ENCODE peak calls at places on chromosomes 5 and 9, in five cellular contexts. D is fibroblast of the aortic adventitia, A is breast epithelium, M is IMR-90, J is GM10248. L is an unnamed sample.

GRCh38 chr5:68252678-68253520 is 37.3 kb downstream of the PIK3R1 start:
- DNase-seq in D (peak), A (no peak), J (peak), M (peak), L (peak)

GRCh38 chr9:88590558-88591146 is 55.7 kb downstream of the NXNL2 start:
- DNase-seq in D (no peak), M (no peak), A (no peak), J (no peak), L (no peak)

GRCh38 chr9:134165357-134166315 is 1.3 kb upstream of the RNU6ATAC start:
- DNase-seq in A (peak), J (no peak), M (peak), D (peak), L (no peak)

GRCh38 chr5:113221294-113222176 is 213.3 kb downstream of the TSSK1B start:
- DNase-seq in J (no peak), A (no peak), D (peak), M (peak), L (no peak)

GRCh38 chr5:140868721-140869554 is at the start of gene PCDHA11:
- DNase-seq in J (no peak), D (no peak), A (no peak), M (no peak), L (no peak)

GRCh38 chr5:439636-440035 is 3.3 kb upstream of the EXOC3 start:
- DNase-seq in D (no peak), M (no peak), J (no peak), A (no peak), L (no peak)

GRCh38 chr5:144131256-144131655 is 39.2 kb downstream of the YIPF5 start:
- DNase-seq in J (no peak), A (no peak), D (no peak), M (no peak), L (no peak)

GRCh38 chr5:38023353-38023752 is 183.5 kb upstream of the GDNF start:
- DNase-seq in D (no peak), A (no peak), M (no peak), J (no peak), L (no peak)

GRCh38 chr9:21965401-21965951 is 28.7 kb downstream of the CDKN2A start:
- DNase-seq in D (peak), M (peak), A (no peak), J (peak), L (peak)

GRCh38 chr5:41334758-41335157 is 121.4 kb upstream of the C6 start:
- DNase-seq in D (peak), A (no peak), M (peak), J (no peak), L (no peak)

GRCh38 chr5:35180046-35180445 is 50.2 kb downstream of the PRLR start:
- DNase-seq in A (no peak), J (no peak), D (no peak), M (no peak), L (no peak)

GRCh38 chr5:179762781-179763176 is 30.2 kb downstream of the MAML1 start:
- DNase-seq in M (peak), D (peak), J (no peak), A (no peak), L (no peak)

GRCh38 chr9:122213589-122214413 is 15.0 kb downstream of the LHX6 start:
- DNase-seq in D (no peak), M (no peak), A (no peak), J (peak), L (peak)

GRCh38 chr5:143400541-143401252 is 2.8 kb downstream of the NR3C1 start:
- DNase-seq in M (peak), A (no peak), D (peak), J (no peak), L (no peak)

GRCh38 chr5:176424181-176424580 is 7.8 kb upstream of the CLTB start:
- DNase-seq in M (no peak), D (peak), A (no peak), J (no peak), L (no peak)

GRCh38 chr9:34253460-34253837 is 74.6 kb downstream of the UBAP1 start:
- DNase-seq in D (peak), A (no peak), M (peak), J (no peak), L (no peak)

GRCh38 chr9:83441390-83441789 is 96.8 kb downstream of the FRMD3 start:
- DNase-seq in J (no peak), A (no peak), M (no peak), D (peak), L (no peak)

GRCh38 chr5:167549763-167550162 is 741.7 kb upstream of the WWC1 start:
- DNase-seq in D (no peak), M (no peak), A (no peak), J (no peak), L (no peak)

GRCh38 chr5:72510610-72511121 is 3.5 kb upstream of the ZNF366 start:
- DNase-seq in D (peak), M (peak), A (peak), J (no peak), L (no peak)

GRCh38 chr5:72503888-72504491 is 3.2 kb downstream of the ZNF366 start:
- DNase-seq in J (no peak), M (peak), D (no peak), A (no peak), L (no peak)

GRCh38 chr9:135889564-135890189 is 17.7 kb downstream of the CAMSAP1 start:
- DNase-seq in M (no peak), J (no peak), D (no peak), A (no peak), L (no peak)

GRCh38 chr9:34343090-34343489 is 13.7 kb downstream of the NUDT2 start:
- DNase-seq in J (no peak), D (peak), A (peak), M (no peak), L (no peak)

GRCh38 chr9:18250051-18250450 is 223.9 kb upstream of the ADAMTSL1 start:
- DNase-seq in M (no peak), A (no peak), J (no peak), D (no peak), L (no peak)

GRCh38 chr9:38423939-38424843 is at the start of gene IGFBPL1:
- DNase-seq in D (no peak), M (no peak), A (no peak), J (peak), L (no peak)
- TF ChIP-seq CTCF in D (no peak), M (no peak), A (no peak), J (no peak), L (no peak)

DNA sequence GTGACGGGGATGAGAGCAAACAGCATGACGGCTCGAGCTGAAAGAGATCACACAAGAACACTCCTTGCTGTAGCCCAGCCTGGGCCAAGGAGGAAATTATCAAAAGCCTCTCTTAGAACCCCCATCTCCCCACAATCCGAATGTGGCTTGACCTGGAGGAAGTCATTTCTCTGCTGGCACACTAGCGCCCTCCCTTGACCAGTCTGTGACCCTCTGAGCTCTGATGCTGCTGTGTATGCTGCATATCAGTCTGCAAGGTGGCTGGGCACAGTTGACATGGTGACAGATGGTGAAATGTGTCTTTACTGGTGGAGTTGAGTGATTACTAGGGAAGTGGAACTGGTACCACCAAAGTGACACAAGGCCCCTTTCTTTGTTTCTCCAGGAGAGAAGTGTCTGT is 3.3 kb downstream of the SLC46A2 start:
- DNase-seq in M (no peak), D (no peak), J (no peak), A (no peak), L (no peak)
- TF ChIP-seq CTCF in M (peak), D (no peak), J (peak), A (no peak), L (no peak)

GRCh38 chr9:2231831-2232230 is 216.7 kb downstream of the SMARCA2 start:
- DNase-seq in D (peak), M (peak), J (no peak), A (no peak), L (no peak)

GRCh38 chr9:2229109-2229733 is 214.1 kb downstream of the SMARCA2 start:
- DNase-seq in M (no peak), J (peak), A (no peak), D (no peak), L (no peak)

GRCh38 chr9:2228641-2229040 is 213.5 kb downstream of the SMARCA2 start:
- DNase-seq in A (no peak), D (no peak), M (no peak), J (no peak), L (no peak)

GRCh38 chr9:2228132-2228531 is 213.0 kb downstream of the SMARCA2 start:
- DNase-seq in J (no peak), D (no peak), A (no peak), M (no peak), L (no peak)

GRCh38 chr9:2230362-2230761 is 215.2 kb downstream of the SMARCA2 start:
- DNase-seq in J (no peak), M (no peak), D (no peak), A (no peak), L (no peak)
- TF ChIP-seq CTCF in J (no peak), M (no peak), D (no peak), A (no peak), L (no peak)

DNA sequence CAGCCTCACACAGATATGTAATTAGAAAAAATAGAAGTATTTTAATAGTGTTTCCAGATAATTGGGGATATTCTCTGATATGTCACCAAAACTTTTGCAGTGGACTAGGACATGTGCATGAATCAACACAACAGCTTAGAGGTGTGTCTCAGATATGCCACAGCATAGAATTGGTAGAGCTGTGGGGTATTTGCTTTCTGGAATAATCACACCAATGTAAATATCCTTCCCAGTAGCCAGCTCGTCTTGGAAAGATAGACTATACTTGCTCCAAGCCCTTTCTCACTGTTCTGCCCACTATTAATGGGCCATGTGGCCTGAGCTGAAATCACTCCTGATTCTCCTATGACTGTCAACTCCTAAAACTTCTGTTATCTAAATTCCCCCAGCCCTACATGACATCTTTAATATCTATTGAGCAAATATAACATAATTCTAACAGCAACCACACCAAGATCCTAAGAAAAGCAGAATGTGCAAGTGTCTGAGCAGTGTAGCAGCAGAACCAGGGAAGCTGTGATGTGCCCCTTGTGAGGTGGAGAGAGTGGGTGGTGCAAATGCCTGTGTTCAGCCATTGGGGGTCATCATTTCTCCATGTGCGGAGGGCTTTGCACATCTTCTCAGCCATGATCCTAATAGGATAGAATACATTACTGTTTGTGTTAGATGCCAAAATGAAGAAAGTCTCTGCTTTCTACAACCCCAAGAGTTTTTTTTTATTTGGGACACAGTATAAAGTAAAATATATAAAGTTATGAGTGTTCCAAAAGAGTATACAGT is 65.0 kb downstream of the MELK start:
- DNase-seq in M (no peak), J (no peak), A (no peak), D (peak), L (no peak)
- TF ChIP-seq CTCF in M (no peak), J (no peak), A (no peak), D (no peak), L (no peak)

DNA sequence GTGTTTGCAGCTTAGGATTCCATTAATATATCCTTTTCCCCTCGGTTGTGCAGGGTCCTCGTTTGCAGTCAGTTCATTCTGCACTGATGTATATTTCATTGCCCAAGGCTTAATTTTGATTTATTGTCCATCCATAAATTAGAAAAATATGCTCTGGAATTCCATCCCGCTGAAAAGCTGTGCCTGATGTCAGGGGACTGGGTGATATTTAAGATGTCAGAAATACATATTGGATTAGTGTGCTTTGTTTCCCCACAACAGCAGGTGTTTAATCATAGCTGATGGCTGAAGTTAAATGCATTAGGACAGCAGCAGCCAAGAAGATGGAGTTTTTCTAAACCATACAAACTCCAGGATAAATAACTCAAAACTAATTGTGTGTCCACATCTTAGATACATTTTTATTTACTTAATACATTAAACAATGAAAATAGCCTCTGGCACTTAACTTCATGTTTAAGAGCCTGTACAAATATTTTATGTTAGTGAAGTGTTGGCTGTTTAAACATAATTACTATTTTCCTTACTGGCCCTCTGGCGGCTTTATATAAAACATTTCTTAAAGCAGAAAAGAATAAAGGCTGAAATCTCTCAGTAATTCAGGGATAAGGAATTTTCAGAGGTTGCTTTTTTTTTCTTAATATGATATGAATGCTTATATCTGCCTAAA is 170.4 kb upstream of the TBCA start:
- DNase-seq in J (no peak), A (no peak), M (no peak), D (no peak), L (no peak)
- TF ChIP-seq CTCF in J (no peak), A (no peak), M (no peak), D (no peak), L (no peak)

GRCh38 chr9:80596576-80596975 is 1024.8 kb downstream of the TLE4 start:
- DNase-seq in J (no peak), M (no peak), A (no peak), D (no peak), L (no peak)

GRCh38 chr9:80592413-80592812 is 1020.6 kb downstream of the TLE4 start:
- DNase-seq in J (no peak), M (no peak), D (no peak), A (no peak), L (no peak)

DNA sequence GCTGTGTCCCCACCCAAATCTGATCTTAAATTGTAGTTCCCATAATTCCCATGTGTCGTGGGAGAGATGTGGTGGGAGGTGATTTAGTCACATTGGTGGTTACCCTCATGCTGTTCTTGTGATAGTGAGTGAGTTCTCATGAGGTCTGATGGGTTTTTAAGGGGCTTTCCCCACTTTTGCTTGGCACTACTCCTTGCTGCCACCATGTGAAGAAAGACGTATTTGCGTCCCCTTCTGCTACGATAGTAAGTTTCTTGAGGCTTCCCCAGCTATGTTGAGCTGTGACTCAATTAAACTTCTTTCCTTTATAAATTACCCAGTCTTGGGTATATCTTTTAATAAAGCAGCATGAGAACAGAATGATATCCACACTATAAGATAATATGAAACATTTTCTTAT is 1023.4 kb downstream of the TLE4 start:
- DNase-seq in D (no peak), A (no peak), J (no peak), M (no peak), L (no peak)
- TF ChIP-seq CTCF in D (no peak), A (no peak), J (no peak), M (no peak), L (no peak)

GRCh38 chr5:14082973-14083372 is 60.2 kb upstream of the TRIO start:
- DNase-seq in D (no peak), J (no peak), A (no peak), M (no peak), L (no peak)
- TF ChIP-seq CTCF in D (no peak), J (no peak), A (no peak), M (no peak), L (no peak)

DNA sequence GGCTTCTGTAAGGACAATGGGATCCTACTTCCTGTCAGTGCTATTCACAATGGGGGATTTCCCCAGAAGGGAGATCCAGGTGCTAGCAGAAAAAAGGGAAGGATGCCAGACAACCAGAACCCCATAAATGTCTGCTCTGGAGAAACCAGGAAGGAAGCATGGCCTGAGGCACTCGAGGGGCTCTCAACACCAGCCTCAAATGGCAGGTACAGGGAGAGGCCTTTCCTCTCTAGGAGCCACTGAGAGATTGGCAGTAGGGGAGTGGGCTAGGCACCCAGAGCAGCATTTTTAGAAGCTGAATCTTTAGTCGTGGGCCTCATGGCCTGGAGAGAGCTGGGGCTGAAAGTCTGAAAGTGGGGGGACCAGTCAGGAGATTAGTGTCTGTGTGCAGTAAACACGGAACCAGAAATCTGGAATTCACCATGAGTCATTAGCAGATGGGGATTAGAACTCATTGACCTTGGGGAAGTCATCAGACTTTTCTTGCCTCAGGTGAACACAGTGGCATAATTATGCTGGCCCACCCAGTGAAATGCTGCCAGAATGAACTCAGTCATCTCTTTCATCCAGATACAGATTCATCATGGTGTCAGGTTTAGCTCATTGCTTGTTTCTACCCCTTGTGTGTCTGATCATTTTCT is 28.3 kb downstream of the ARHGEF28 start:
- DNase-seq in A (no peak), D (no peak), J (peak), M (peak), L (no peak)
- TF ChIP-seq CTCF in A (no peak), D (no peak), J (no peak), M (no peak), L (no peak)

GRCh38 chr9:7234144-7234543 is 476.4 kb downstream of the KDM4C start:
- DNase-seq in A (no peak), M (peak), J (peak), D (peak), L (no peak)
- TF ChIP-seq CTCF in A (no peak), M (peak), J (peak), D (peak), L (peak)